ENCODE peak calls at places on chromosomes 1 and 21, in six cellular contexts. C is GM23338, G is HCT116, Z is HL-60, H is prostate gland, T is vagina. P is an unnamed sample.

GRCh38 chr1:156490401-156491032 is 10.1 kb downstream of the MEF2D start:
- DNase-seq in T (no peak), C (peak; percentile 77), H (no peak), Z (no peak), G (no peak), P (no peak)

GRCh38 chr1:109642610-109643009 is 13.3 kb upstream of the GSTM4 start:
- DNase-seq in H (no peak), G (no peak), T (peak; percentile 13), C (no peak), Z (no peak), P (no peak)

GRCh38 chr1:90726716-90727480 is 9.8 kb upstream of the BARHL2 start:
- DNase-seq in Z (no peak), T (no peak), G (no peak), C (peak; percentile 43), H (no peak), P (no peak)

GRCh38 chr1:223730471-223730870 is 18.1 kb downstream of the CAPN2 start:
- DNase-seq in H (no peak), G (no peak), T (no peak), Z (no peak), C (peak; percentile 49), P (no peak)

GRCh38 chr1:233672732-233673131 is 58.8 kb downstream of the KCNK1 start:
- DNase-seq in G (no peak), H (no peak), C (no peak), Z (no peak), T (no peak), P (no peak)

GRCh38 chr1:17189632-17190525 is 15.0 kb upstream of the PADI1 start:
- DNase-seq in T (no peak), C (peak; percentile 54), H (no peak), G (peak; percentile 54), Z (no peak), P (no peak)

GRCh38 chr1:156841289-156841855 is 17.5 kb downstream of the INSRR start:
- DNase-seq in H (no peak), Z (no peak), C (peak; percentile 53), G (no peak), T (no peak), P (peak; percentile 50)

GRCh38 chr1:58848818-58849411 is 65.1 kb upstream of the JUN start:
- DNase-seq in G (peak; percentile 94), T (no peak), Z (no peak), C (peak; percentile 6), H (no peak), P (peak; percentile 34)

GRCh38 chr1:198548890-198549289 is 8.4 kb upstream of the ATP6V1G3 start:
- DNase-seq in C (no peak), Z (no peak), H (no peak), G (no peak), T (no peak), P (no peak)

GRCh38 chr1:47031585-47031984 is 8.1 kb downstream of the CYP4X1 start:
- DNase-seq in T (no peak), C (no peak), Z (no peak), H (no peak), G (no peak), P (no peak)

GRCh38 chr21:31888936-31889371 is 16.1 kb downstream of the HUNK start:
- DNase-seq in H (peak; percentile 24), C (peak; percentile 88), G (no peak), T (no peak), Z (no peak), P (peak; percentile 38)

GRCh38 chr1:41448831-41449230 is 35.7 kb downstream of the EDN2 start:
- DNase-seq in T (no peak), H (no peak), C (no peak), G (no peak), Z (no peak), P (no peak)

GRCh38 chr1:33005812-33006465 is 30.7 kb downstream of the AK2 start:
- DNase-seq in Z (no peak), C (peak; percentile 29), H (no peak), T (peak; percentile 60), G (no peak), P (no peak)

GRCh38 chr1:98985687-98986086 is 19.0 kb downstream of the PLPPR5 start:
- DNase-seq in C (no peak), G (no peak), H (no peak), Z (no peak), T (no peak), P (no peak)

GRCh38 chr1:236370397-236370796 is 23.7 kb upstream of the EDARADD start:
- DNase-seq in T (no peak), G (no peak), Z (no peak), C (no peak), H (no peak), P (no peak)

GRCh38 chr1:223363856-223364684 is at the start of gene SUSD4:
- DNase-seq in G (no peak), C (peak; percentile 87), Z (no peak), T (no peak), H (peak; percentile 51), P (peak; percentile 75)

GRCh38 chr1:17539526-17540254 is at the start of gene ARHGEF10L:
- DNase-seq in Z (no peak), H (no peak), T (no peak), C (no peak), G (no peak), P (peak; percentile 91)

GRCh38 chr1:62045579-62045978 is 149.1 kb upstream of the L1TD1 start:
- DNase-seq in C (no peak), T (no peak), H (no peak), G (no peak), Z (no peak), P (no peak)

GRCh38 chr1:42085596-42085995 is 67.6 kb upstream of the GUCA2B start:
- DNase-seq in Z (no peak), C (peak; percentile 8), H (no peak), T (no peak), G (no peak), P (no peak)

GRCh38 chr1:171668372-171668771 is 15.9 kb upstream of the MYOC start:
- DNase-seq in H (no peak), G (no peak), C (no peak), T (no peak), Z (no peak), P (no peak)

GRCh38 chr1:68470388-68470970 is 20.7 kb upstream of the RPE65 start:
- DNase-seq in C (no peak), Z (no peak), G (no peak), T (no peak), H (no peak), P (no peak)

GRCh38 chr21:44606495-44606894 is 5.4 kb upstream of the KRTAP10-8 start:
- DNase-seq in H (no peak), G (no peak), C (no peak), T (no peak), Z (no peak), P (no peak)

GRCh38 chr1:52676249-52676903 is 21.8 kb downstream of the COA7 start:
- DNase-seq in G (no peak), H (no peak), T (no peak), Z (no peak), C (no peak), P (peak; percentile 55)

GRCh38 chr1:96596226-96596625 is 125.4 kb upstream of the PTBP2 start:
- DNase-seq in H (no peak), C (peak; percentile 87), G (peak; percentile 55), Z (peak; percentile 59), T (no peak), P (no peak)

GRCh38 chr1:184553845-184554244 is 167.0 kb downstream of the C1orf21 start:
- DNase-seq in H (no peak), Z (no peak), T (no peak), C (no peak), G (no peak), P (no peak)

GRCh38 chr1:92037400-92037799 is 7.6 kb downstream of the EPHX4 start:
- DNase-seq in Z (no peak), G (no peak), C (peak; percentile 4), H (no peak), T (no peak), P (no peak)

GRCh38 chr1:17009706-17010105 is 2.0 kb downstream of the ATP13A2 start:
- DNase-seq in G (no peak), T (no peak), Z (peak; percentile 79), H (no peak), C (no peak), P (peak; percentile 32)

GRCh38 chr1:201503397-201504176 is 3.3 kb downstream of the CSRP1 start:
- DNase-seq in T (peak; percentile 96), G (no peak), Z (no peak), C (peak; percentile 73), H (peak; percentile 82), P (peak; percentile 62)

GRCh38 chr1:36341626-36342320 is 18.3 kb upstream of the EVA1B start:
- DNase-seq in C (no peak), G (no peak), T (no peak), H (no peak), Z (no peak), P (no peak)

DNA sequence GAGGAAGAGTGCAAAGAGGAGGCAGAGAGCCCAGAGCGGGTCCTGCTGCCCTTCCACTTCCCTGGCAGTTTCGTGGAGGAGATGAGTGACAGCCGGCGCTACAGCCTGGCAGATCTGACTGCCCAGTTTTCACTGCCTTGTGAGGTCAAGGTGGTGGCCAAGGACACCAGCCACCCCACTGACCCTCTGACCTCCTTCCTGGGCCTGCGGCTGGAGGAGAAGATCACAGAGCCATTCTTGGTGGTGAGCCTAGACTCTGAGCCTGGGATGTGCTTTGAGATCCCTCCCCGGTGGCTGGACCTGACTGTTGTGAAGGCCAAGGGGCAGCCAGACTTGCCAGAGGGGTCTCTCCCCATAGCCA is 10.2 kb downstream of the THEMIS2 start:
- DNase-seq in C (no peak), T (no peak), G (no peak), H (no peak), Z (no peak), P (no peak)
- TF ChIP-seq POLR2AphosphoS5 in C (no peak), T (no peak), G (no peak), H (no peak), Z (no peak), P (no peak)

DNA sequence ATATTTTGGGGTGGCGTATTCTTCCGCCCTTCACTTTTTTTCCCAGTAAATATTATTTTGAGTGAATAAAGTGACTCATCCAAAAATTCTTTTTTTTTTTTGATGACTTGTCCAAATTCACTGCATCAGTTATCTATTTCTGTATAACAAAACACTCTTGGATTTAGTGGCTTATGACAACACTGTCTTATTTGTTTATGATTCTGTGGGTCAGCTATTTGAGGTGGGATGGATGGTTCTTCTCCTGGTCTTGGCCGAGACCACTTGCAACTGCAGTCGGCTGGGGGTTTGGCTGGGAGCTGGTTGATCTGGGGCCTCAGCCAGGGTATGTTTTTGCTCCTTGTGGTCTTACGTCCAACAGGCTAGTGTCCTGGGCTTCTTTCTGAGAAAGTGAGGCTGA is 39.9 kb upstream of the SRSF10 start:
- DNase-seq in H (no peak), T (no peak), C (no peak), G (no peak), Z (no peak), P (no peak)
- H3K27ac ChIP-seq in H (peak overlapping the region; percentile 87), T (peak overlapping the region; percentile 81), C (no peak overlapping the region), G (no peak overlapping the region), Z (no peak overlapping the region), P (peak overlapping the region; percentile 83)

DNA sequence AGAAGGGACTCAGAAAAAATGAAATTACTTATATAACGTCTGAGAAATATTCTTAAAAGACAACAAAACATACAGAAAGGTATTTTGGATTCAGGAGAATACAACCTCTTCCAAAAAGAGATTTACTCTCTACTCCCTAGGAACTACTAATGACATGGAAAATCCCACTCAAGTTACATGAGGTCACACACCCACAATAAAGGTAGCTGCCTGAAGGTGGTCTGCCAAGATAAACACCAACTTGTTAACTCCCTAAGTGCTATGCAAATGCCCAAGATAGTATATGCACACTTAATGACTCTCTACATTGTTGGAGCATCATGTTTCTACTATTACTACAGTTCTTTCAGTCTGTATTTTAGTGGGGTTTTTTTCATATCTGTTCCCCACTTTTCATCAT is 26.5 kb downstream of the RERE start:
- DNase-seq in G (no peak), Z (no peak), T (no peak), C (no peak), H (no peak), P (no peak)
- TF ChIP-seq POLR2AphosphoS5 in G (no peak), Z (no peak), T (no peak), C (no peak), H (no peak), P (no peak)

GRCh38 chr1:1430114-1430982 is 5.1 kb upstream of the VWA1 start:
- DNase-seq in G (no peak), Z (no peak), H (peak; percentile 62), T (no peak), C (peak; percentile 74), P (peak; percentile 82)
- H3K27ac ChIP-seq in G (peak overlapping the region; percentile 19), Z (no peak overlapping the region), H (peak overlapping the region; percentile 96), T (peak overlapping the region; percentile 90), C (no peak overlapping the region), P (peak overlapping the region; percentile 95)

P was measured in upper lobe of left lung.